ENCODE peak calls at places on chromosome 15, in four cellular contexts. One of them, this sample, is unnamed. For H3K36me3, the result is how much of the 10 kb centered on the place peaks cover.

GRCh38 chr15:91885714-91886265 is 32.3 kb downstream of the SLCO3A1 start:
- DNase-seq in GM12878: no peak
- DNase-seq in K562: no peak
- DNase-seq in SK-N-SH: peak
- DNase-seq in this sample: peak

GRCh38 chr15:39692464-39693327 is 89.9 kb downstream of the FSIP1 start:
- DNase-seq in GM12878: no peak
- DNase-seq in K562: no peak
- DNase-seq in SK-N-SH: peak
- DNase-seq in this sample: no peak

GRCh38 chr15:67006089-67007065 is 59.0 kb upstream of the SMAD3 start:
- DNase-seq in GM12878: no peak
- DNase-seq in K562: no peak
- DNase-seq in SK-N-SH: no peak
- DNase-seq in this sample: no peak

GRCh38 chr15:79082363-79083070 is 8.1 kb downstream of the RASGRF1 start:
- DNase-seq in GM12878: no peak
- DNase-seq in K562: no peak
- DNase-seq in SK-N-SH: no peak
- DNase-seq in this sample: no peak

GRCh38 chr15:45375836-45376235 is 2.5 kb downstream of the GATM start:
- DNase-seq in GM12878: no peak
- DNase-seq in K562: no peak
- DNase-seq in SK-N-SH: no peak
- DNase-seq in this sample: no peak

GRCh38 chr15:95016511-95017219 is 785.3 kb downstream of the MCTP2 start:
- DNase-seq in GM12878: no peak
- DNase-seq in K562: no peak
- DNase-seq in SK-N-SH: no peak
- DNase-seq in this sample: no peak

GRCh38 chr15:68631621-68632051 is 52.8 kb downstream of the CORO2B start:
- DNase-seq in GM12878: no peak
- DNase-seq in K562: no peak
- DNase-seq in SK-N-SH: no peak
- DNase-seq in this sample: no peak

GRCh38 chr15:101204744-101205535 is 46.9 kb downstream of the CHSY1 start:
- DNase-seq in GM12878: no peak
- DNase-seq in K562: no peak
- DNase-seq in SK-N-SH: no peak
- DNase-seq in this sample: no peak

GRCh38 chr15:64857421-64857820 is 15.7 kb downstream of the PLEKHO2 start:
- DNase-seq in GM12878: no peak
- DNase-seq in K562: no peak
- DNase-seq in SK-N-SH: no peak
- DNase-seq in this sample: no peak

GRCh38 chr15:58019503-58020376 is 45.8 kb downstream of the ALDH1A2 start:
- DNase-seq in GM12878: no peak
- DNase-seq in K562: no peak
- DNase-seq in SK-N-SH: no peak
- DNase-seq in this sample: no peak

GRCh38 chr15:85354432-85354831 is 26.0 kb upstream of the AKAP13 start:
- DNase-seq in GM12878: no peak
- DNase-seq in K562: no peak
- DNase-seq in SK-N-SH: no peak
- DNase-seq in this sample: no peak

GRCh38 chr15:44545934-44546802 is 9.2 kb downstream of the EIF3J start:
- DNase-seq in GM12878: peak
- DNase-seq in K562: no peak
- DNase-seq in SK-N-SH: peak
- DNase-seq in this sample: no peak

GRCh38 chr15:68812596-68813548 is 7.8 kb downstream of the ANP32A start:
- DNase-seq in GM12878: no peak
- DNase-seq in K562: no peak
- DNase-seq in SK-N-SH: no peak
- DNase-seq in this sample: no peak

GRCh38 chr15:51621917-51622268 is 678 bp downstream of the DMXL2 start:
- DNase-seq in GM12878: no peak
- DNase-seq in K562: peak
- DNase-seq in SK-N-SH: peak
- DNase-seq in this sample: peak

GRCh38 chr15:57607570-57608000 is 15.9 kb downstream of the MYZAP start:
- DNase-seq in GM12878: no peak
- DNase-seq in K562: no peak
- DNase-seq in SK-N-SH: no peak
- DNase-seq in this sample: no peak

GRCh38 chr15:101033801-101034200 is 114.6 kb downstream of the LRRK1 start:
- DNase-seq in GM12878: no peak
- DNase-seq in K562: no peak
- DNase-seq in SK-N-SH: no peak
- DNase-seq in this sample: no peak

GRCh38 chr15:78211189-78211921 is 23.0 kb downstream of the ACSBG1 start:
- DNase-seq in GM12878: no peak
- DNase-seq in K562: no peak
- DNase-seq in SK-N-SH: no peak
- DNase-seq in this sample: no peak

GRCh38 chr15:74563442-74563841 is 22.4 kb downstream of the ARID3B start:
- DNase-seq in GM12878: no peak
- DNase-seq in K562: no peak
- DNase-seq in SK-N-SH: no peak
- DNase-seq in this sample: no peak

GRCh38 chr15:31104048-31104447 is 2.5 kb upstream of the TRPM1 start:
- DNase-seq in GM12878: no peak
- DNase-seq in K562: no peak
- DNase-seq in SK-N-SH: no peak
- DNase-seq in this sample: no peak

GRCh38 chr15:90529369-90530249 is at the start of gene CRTC3:
- DNase-seq in GM12878: no peak
- DNase-seq in K562: peak
- DNase-seq in SK-N-SH: peak
- DNase-seq in this sample: no peak

GRCh38 chr15:67547836-67548531 is 5.5 kb downstream of the MAP2K5 start:
- DNase-seq in GM12878: no peak
- DNase-seq in K562: no peak
- DNase-seq in SK-N-SH: no peak
- DNase-seq in this sample: no peak

GRCh38 chr15:40471778-40472130 is 970 bp downstream of the CHST14 start:
- DNase-seq in GM12878: no peak
- DNase-seq in K562: no peak
- DNase-seq in SK-N-SH: no peak
- DNase-seq in this sample: peak

GRCh38 chr15:99424978-99425665 is 140.7 kb upstream of the MEF2A start:
- DNase-seq in GM12878: no peak
- DNase-seq in K562: no peak
- DNase-seq in SK-N-SH: peak
- DNase-seq in this sample: no peak

GRCh38 chr15:29061746-29062660 is 176.2 kb downstream of the APBA2 start:
- DNase-seq in GM12878: no peak
- DNase-seq in K562: no peak
- DNase-seq in SK-N-SH: no peak
- DNase-seq in this sample: no peak

GRCh38 chr15:60844431-60845174 is 365.7 kb upstream of the ICE2 start:
- DNase-seq in GM12878: no peak
- DNase-seq in K562: no peak
- DNase-seq in SK-N-SH: no peak
- DNase-seq in this sample: no peak

GRCh38 chr15:94305133-94305532 is 73.8 kb downstream of the MCTP2 start:
- DNase-seq in GM12878: no peak
- DNase-seq in K562: no peak
- DNase-seq in SK-N-SH: no peak
- DNase-seq in this sample: no peak

GRCh38 chr15:65914981-65915925 is 46.0 kb downstream of the RAB11A start:
- DNase-seq in GM12878: no peak
- DNase-seq in K562: no peak
- DNase-seq in SK-N-SH: no peak
- DNase-seq in this sample: no peak

GRCh38 chr15:81229596-81229995 is 32.9 kb downstream of the IL16 start:
- DNase-seq in GM12878: no peak
- DNase-seq in K562: no peak
- DNase-seq in SK-N-SH: no peak
- DNase-seq in this sample: no peak
- TF ChIP-seq NRF1 in GM12878: no peak
- TF ChIP-seq NRF1 in K562: no peak
- TF ChIP-seq NRF1 in SK-N-SH: no peak
- TF ChIP-seq NRF1 in this sample: no peak

GRCh38 chr15:72227192-72227586 is 3.8 kb downstream of the PKM start:
- DNase-seq in GM12878: peak
- DNase-seq in K562: no peak
- DNase-seq in SK-N-SH: no peak
- DNase-seq in this sample: no peak
- H3K36me3 ChIP-seq in GM12878: under half
- H3K36me3 ChIP-seq in K562: half or more
- H3K36me3 ChIP-seq in SK-N-SH: under half
- H3K36me3 ChIP-seq in this sample: under half

GRCh38 chr15:83873966-83874365 is 220.0 kb downstream of the ADAMTSL3 start:
- DNase-seq in GM12878: no peak
- DNase-seq in K562: no peak
- DNase-seq in SK-N-SH: no peak
- DNase-seq in this sample: no peak

GRCh38 chr15:83869329-83869728 is 215.4 kb downstream of the ADAMTSL3 start:
- DNase-seq in GM12878: no peak
- DNase-seq in K562: no peak
- DNase-seq in SK-N-SH: no peak
- DNase-seq in this sample: no peak

GRCh38 chr15:83871808-83872559 is 218.1 kb downstream of the ADAMTSL3 start:
- DNase-seq in GM12878: peak
- DNase-seq in K562: peak
- DNase-seq in SK-N-SH: no peak
- DNase-seq in this sample: no peak
- TF ChIP-seq CHD2 in GM12878: no peak
- TF ChIP-seq CHD2 in K562: no peak
- TF ChIP-seq CHD2 in SK-N-SH: no peak
- TF ChIP-seq CHD2 in this sample: no peak

GRCh38 chr15:70580958-70581357 is 182.4 kb downstream of the UACA start:
- DNase-seq in GM12878: no peak
- DNase-seq in K562: no peak
- DNase-seq in SK-N-SH: no peak
- DNase-seq in this sample: no peak
- TF ChIP-seq NRF1 in GM12878: no peak
- TF ChIP-seq NRF1 in K562: no peak
- TF ChIP-seq NRF1 in SK-N-SH: no peak
- TF ChIP-seq NRF1 in this sample: no peak

GRCh38 chr15:43071451-43071850 is 34.4 kb downstream of the UBR1 start:
- DNase-seq in GM12878: no peak
- DNase-seq in K562: no peak
- DNase-seq in SK-N-SH: no peak
- DNase-seq in this sample: no peak

GRCh38 chr15:43070893-43071292 is 34.9 kb downstream of the UBR1 start:
- DNase-seq in GM12878: no peak
- DNase-seq in K562: no peak
- DNase-seq in SK-N-SH: no peak
- DNase-seq in this sample: no peak

GRCh38 chr15:43070249-43070648 is 35.6 kb downstream of the UBR1 start:
- DNase-seq in GM12878: no peak
- DNase-seq in K562: no peak
- DNase-seq in SK-N-SH: no peak
- DNase-seq in this sample: no peak

DNA sequence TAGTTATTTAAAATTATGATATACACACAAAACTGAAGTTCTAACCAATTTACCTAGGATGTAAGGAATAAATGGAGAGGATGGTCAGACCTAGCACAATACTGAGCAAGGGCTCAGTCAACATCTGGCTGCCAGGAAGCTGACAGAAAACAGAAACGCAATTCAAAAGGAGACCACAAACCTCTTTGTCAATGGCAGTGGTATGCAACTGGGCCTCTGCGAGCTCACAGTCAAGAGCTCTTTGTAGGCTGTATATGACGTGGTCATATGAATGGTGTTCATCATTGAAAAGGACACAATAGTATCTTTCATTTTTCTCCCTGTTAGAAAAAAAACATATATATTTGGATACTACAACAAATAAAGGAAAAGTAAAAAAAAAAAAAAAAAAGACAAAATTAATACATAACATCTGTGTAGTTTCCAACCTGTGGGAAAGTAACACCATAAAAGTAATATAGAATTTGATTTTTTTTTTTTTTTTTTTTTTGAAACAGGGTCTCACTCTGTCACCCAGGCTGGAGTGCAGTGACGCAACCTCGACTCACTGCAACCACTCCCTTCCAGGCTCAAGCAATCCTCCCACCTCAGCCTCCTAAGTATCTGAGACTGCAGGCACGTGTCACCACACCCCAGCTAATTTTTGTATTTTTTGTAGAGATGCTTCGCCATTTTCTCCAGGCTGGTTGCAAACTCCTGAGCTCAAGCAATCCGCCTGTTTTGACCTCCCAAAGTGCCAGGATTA is 37.9 kb downstream of the UBR1 start:
- DNase-seq in GM12878: no peak
- DNase-seq in K562: no peak
- DNase-seq in SK-N-SH: no peak
- DNase-seq in this sample: no peak
- H3K36me3 ChIP-seq in GM12878: under half
- H3K36me3 ChIP-seq in K562: half or more
- H3K36me3 ChIP-seq in SK-N-SH: half or more
- H3K36me3 ChIP-seq in this sample: under half

GRCh38 chr15:43527016-43527801 is 9.8 kb downstream of the MAP1A start:
- DNase-seq in GM12878: no peak
- DNase-seq in K562: no peak
- DNase-seq in SK-N-SH: no peak
- DNase-seq in this sample: no peak
- TF ChIP-seq CHD2 in GM12878: no peak
- TF ChIP-seq CHD2 in K562: no peak
- TF ChIP-seq CHD2 in SK-N-SH: no peak
- TF ChIP-seq CHD2 in this sample: no peak

GRCh38 chr15:76336254-76337046 is at the start of gene ISL2:
- DNase-seq in GM12878: peak
- DNase-seq in K562: peak
- DNase-seq in SK-N-SH: peak
- DNase-seq in this sample: peak

GRCh38 chr15:76335851-76336253 is 721 bp upstream of the ISL2 start:
- DNase-seq in GM12878: no peak
- DNase-seq in K562: no peak
- DNase-seq in SK-N-SH: peak
- DNase-seq in this sample: no peak

GRCh38 chr15:76337739-76338554 is 1.4 kb downstream of the ISL2 start:
- DNase-seq in GM12878: no peak
- DNase-seq in K562: peak
- DNase-seq in SK-N-SH: peak
- DNase-seq in this sample: peak

GRCh38 chr15:76338555-76339301 is 2.2 kb downstream of the ISL2 start:
- DNase-seq in GM12878: no peak
- DNase-seq in K562: no peak
- DNase-seq in SK-N-SH: peak
- DNase-seq in this sample: no peak

GRCh38 chr15:76337047-76337738 is 620 bp downstream of the ISL2 start:
- DNase-seq in GM12878: no peak
- DNase-seq in K562: peak
- DNase-seq in SK-N-SH: peak
- DNase-seq in this sample: no peak
- TF ChIP-seq NRF1 in GM12878: no peak
- TF ChIP-seq NRF1 in K562: no peak
- TF ChIP-seq NRF1 in SK-N-SH: no peak
- TF ChIP-seq NRF1 in this sample: no peak

GRCh38 chr15:98121957-98122356 is 161.5 kb downstream of the ARRDC4 start:
- DNase-seq in GM12878: no peak
- DNase-seq in K562: no peak
- DNase-seq in SK-N-SH: no peak
- DNase-seq in this sample: no peak
- H3K36me3 ChIP-seq in GM12878: under half
- H3K36me3 ChIP-seq in K562: under half
- H3K36me3 ChIP-seq in SK-N-SH: under half
- H3K36me3 ChIP-seq in this sample: under half